ENCODE peak calls at places on chromosome X, in five cellular contexts. J, K, N, C and V are unnamed samples.
A peak's percentile ranks its signal among the peaks of the same experiment; 100 is the strongest.

GRCh38 chrX:110541266-110541665 is 182.6 kb downstream of the RTL9 start:
- DNase-seq in J (peak; percentile 42), K (peak; percentile 23), N (no peak), C (no peak), V (no peak)

GRCh38 chrX:13699183-13699826 is 10.4 kb downstream of the RAB9A start:
- DNase-seq in J (peak; percentile 34), K (no peak), N (no peak), C (no peak), V (no peak)

GRCh38 chrX:19687395-19687794 is 172.1 kb upstream of the MAP3K15 start:
- DNase-seq in J (no peak), K (no peak), N (no peak), C (no peak), V (no peak)

GRCh38 chrX:1507511-1508463 is 29.2 kb downstream of the P2RY8 start:
- DNase-seq in J (no peak), K (no peak), N (no peak), C (no peak), V (peak; percentile 60)

GRCh38 chrX:125287282-125287681 is 32.4 kb upstream of the TEX13C start:
- DNase-seq in J (no peak), K (no peak), N (no peak), C (no peak), V (no peak)

GRCh38 chrX:105190252-105190853 is 30.1 kb downstream of the TEX13A start:
- DNase-seq in J (peak; percentile 50), K (peak; percentile 7), N (peak; percentile 55), C (no peak), V (no peak)

GRCh38 chrX:19888419-19888879 is 1.0 kb upstream of the SH3KBP1 start:
- DNase-seq in J (peak; percentile 83), K (peak; percentile 80), N (peak; percentile 53), C (peak; percentile 31), V (no peak)

GRCh38 chrX:123834116-123834515 is 25.7 kb upstream of the XIAP start:
- DNase-seq in J (no peak), K (no peak), N (no peak), C (no peak), V (no peak)

GRCh38 chrX:24242649-24243556 is 71.0 kb downstream of the SUPT20HL2 start:
- DNase-seq in J (peak; percentile 85), K (peak; percentile 92), N (no peak), C (no peak), V (no peak)

GRCh38 chrX:43551590-43551989 is 104.5 kb upstream of the MAOA start:
- DNase-seq in J (no peak), K (no peak), N (no peak), C (no peak), V (no peak)

GRCh38 chrX:45851434-45851991 is 650.8 kb upstream of the DIPK2B start:
- DNase-seq in J (peak; percentile 70), K (peak; percentile 22), N (peak; percentile 37), C (no peak), V (peak; percentile 44)

GRCh38 chrX:135345328-135345645 is 36.0 kb downstream of the ETDC start:
- DNase-seq in J (peak; percentile 87), K (peak; percentile 85), N (no peak), C (peak; percentile 18), V (no peak)

GRCh38 chrX:17635231-17635630 is 102.1 kb upstream of the SCML1 start:
- DNase-seq in J (no peak), K (no peak), N (peak; percentile 78), C (no peak), V (no peak)